ENCODE peak calls at places on chromosomes 5 and 9, in six cellular contexts. P, C, H, I, B and G are unnamed samples.

GRCh38 chr5:56763711-56764466 is 51.5 kb upstream of the MAP3K1 start:
- DNase-seq in B (peak), P (no peak), H (no peak), C (no peak), I (no peak), G (peak)

GRCh38 chr5:61575103-61575502 is 243.0 kb downstream of the ZSWIM6 start:
- DNase-seq in B (no peak), I (peak), P (no peak), C (no peak), H (peak), G (peak)

GRCh38 chr5:7584749-7585148 is 188.8 kb downstream of the ADCY2 start:
- DNase-seq in B (no peak), H (no peak), C (no peak), P (no peak), I (no peak), G (no peak)

GRCh38 chr5:39073759-39074008 is 515 bp downstream of the RICTOR start:
- DNase-seq in B (no peak), H (no peak), C (no peak), I (no peak), P (no peak), G (no peak)

GRCh38 chr9:80787636-80788035 is 901.7 kb downstream of the TLE1 start:
- DNase-seq in P (no peak), I (no peak), H (no peak), C (no peak), B (no peak), G (no peak)

GRCh38 chr5:115484368-115484767 is 60.2 kb downstream of the FEM1C start:
- DNase-seq in C (no peak), B (no peak), I (no peak), P (no peak), H (no peak), G (no peak)

GRCh38 chr5:171845857-171846785 is 60.5 kb downstream of the SMIM23 start:
- DNase-seq in H (no peak), P (no peak), I (peak), B (no peak), C (no peak), G (no peak)

GRCh38 chr9:109963079-109963478 is 183.1 kb downstream of the PALM2AKAP2 start:
- DNase-seq in C (no peak), I (no peak), H (no peak), P (no peak), B (no peak), G (no peak)

GRCh38 chr9:76618762-76619161 is 145.5 kb upstream of the PCA3 start:
- DNase-seq in I (no peak), C (no peak), B (no peak), P (no peak), H (no peak), G (no peak)

GRCh38 chr5:102802704-102803458 is 47.8 kb downstream of the PAM start:
- DNase-seq in H (no peak), P (no peak), C (no peak), B (no peak), I (no peak), G (no peak)

GRCh38 chr5:14029185-14029584 is 84.7 kb upstream of the DNAH5 start:
- DNase-seq in I (no peak), C (no peak), H (no peak), B (no peak), P (no peak), G (no peak)

GRCh38 chr9:22211588-22212360 is 202.7 kb upstream of the CDKN2B start:
- DNase-seq in H (no peak), B (peak), P (no peak), C (no peak), I (peak), G (no peak)

GRCh38 chr9:137226338-137227056 is 805 bp upstream of the RNF224 start:
- DNase-seq in B (no peak), C (no peak), H (no peak), I (peak), P (no peak), G (no peak)

GRCh38 chr5:855771-856530 is 5.2 kb upstream of the ZDHHC11 start:
- DNase-seq in C (no peak), B (no peak), H (no peak), I (peak), P (no peak), G (no peak)

GRCh38 chr9:75889577-75889976 is 896 bp upstream of the PCSK5 start:
- DNase-seq in H (no peak), P (no peak), C (no peak), I (no peak), B (no peak), G (no peak)

DNA sequence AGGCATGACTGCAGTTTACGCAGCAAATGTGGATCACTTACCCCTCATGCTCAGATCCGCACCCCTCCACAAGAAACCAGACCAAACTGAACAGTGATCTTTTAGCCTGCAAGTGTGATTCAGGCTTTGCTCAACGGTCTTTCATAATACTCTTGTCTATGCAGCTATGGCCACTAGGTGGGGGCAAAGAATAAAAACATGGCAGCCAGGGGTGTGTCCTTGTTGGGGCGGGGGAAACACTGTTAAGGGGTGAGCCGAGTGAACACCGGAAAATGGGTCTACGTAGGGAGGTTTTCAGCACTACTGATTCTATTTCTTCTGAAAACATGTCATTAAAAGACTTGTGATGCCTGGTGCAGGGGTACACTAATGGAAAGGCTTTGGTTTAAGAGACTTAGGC is 49.8 kb upstream of the GPR151 start:
- DNase-seq in P (peak), I (peak), B (peak), C (no peak), H (peak), G (peak)
- H3K4me3 ChIP-seq in P (no peak), I (no peak), B (no peak), C (no peak), H (no peak), G (no peak)

GRCh38 chr9:6764570-6765334 is 7.0 kb downstream of the KDM4C start:
- DNase-seq in P (no peak), H (no peak), C (no peak), B (no peak), I (no peak), G (no peak)
- H3K27ac ChIP-seq in P (no peak), H (no peak), C (no peak), B (no peak), I (no peak), G (no peak)

DNA sequence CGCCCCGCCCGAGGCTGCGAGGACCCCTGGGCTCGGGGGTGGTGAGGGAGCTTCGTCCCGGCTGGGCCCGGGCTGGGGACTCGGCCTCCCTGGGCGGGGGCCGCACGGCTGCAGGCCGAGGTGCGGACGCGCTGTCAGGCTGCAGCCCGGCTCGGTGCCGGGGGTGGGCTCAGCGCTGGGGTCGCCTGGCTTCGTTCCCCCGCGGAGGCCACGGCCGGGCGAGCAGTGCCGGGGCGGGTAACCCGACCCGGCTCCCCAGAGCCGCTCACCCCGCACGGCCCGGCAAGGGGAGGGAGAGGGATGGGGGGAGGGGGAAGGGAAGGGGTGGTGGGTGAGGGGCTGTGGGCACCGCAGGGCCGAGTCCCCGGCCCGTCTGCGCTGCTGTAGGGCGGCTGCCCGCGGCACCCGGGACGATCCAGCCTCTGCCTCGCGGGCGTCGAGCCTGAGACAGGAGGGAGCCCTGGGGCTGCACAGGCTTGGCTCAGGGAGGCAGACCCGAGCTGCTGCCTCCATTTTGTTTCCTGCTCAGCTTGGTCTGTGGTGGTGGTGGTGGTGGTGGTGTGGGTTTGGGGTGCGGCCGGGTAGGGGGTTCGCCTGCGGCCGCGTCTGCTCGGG is 962 bp upstream of the NSD1 start:
- DNase-seq in H (no peak), P (peak), B (no peak), I (no peak), C (no peak), G (peak)
- TF ChIP-seq CHD2 in H (no peak), P (no peak), B (no peak), I (no peak), C (no peak), G (no peak)

DNA sequence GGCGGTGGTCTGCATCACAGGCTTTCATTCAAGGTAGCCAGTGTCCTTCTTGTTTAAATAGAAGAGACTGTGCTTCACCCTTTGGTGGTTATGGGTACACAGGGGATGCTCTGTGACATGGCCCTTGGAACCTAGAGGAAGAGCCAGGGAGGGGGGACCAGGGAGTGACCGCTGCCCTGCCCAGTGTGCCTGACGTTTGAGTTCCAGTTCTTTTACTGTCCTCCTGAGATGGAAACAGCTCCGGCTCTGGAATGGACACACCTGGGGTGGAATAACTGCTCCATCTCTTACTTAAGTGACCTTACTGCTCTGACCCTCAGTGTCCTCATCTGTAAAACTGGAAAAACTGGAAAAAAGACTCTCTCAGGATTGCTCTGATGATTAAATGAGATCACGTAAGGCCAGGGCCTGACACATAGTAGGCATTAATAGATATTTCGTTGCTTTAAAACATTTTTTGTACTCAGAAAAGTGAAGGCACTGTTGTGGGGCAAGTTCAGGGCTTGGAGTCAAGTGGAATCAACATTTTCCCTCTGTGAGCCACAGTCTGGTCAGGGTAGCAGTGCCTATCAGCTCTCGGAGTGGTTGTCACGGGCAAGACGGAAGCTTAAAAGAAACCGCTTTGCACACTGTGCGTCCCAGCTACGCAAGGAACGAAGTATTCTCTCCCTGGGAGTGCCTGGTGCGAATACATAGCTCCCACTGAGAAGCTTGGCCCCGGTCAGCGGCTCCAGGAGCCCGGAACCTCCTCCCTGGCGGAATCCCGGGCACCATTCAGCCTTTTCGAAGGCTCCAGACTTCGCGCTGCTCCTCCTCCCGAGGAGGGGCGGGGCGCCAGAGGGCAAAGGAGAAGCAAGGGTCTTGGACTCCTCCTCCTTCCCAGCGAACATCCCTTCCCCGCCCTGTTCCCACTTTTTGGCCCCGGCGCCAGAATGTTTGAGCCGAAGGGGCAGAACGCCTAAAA is 5.8 kb downstream of the POU4F3 start:
- DNase-seq in B (no peak), H (peak), I (no peak), P (peak), C (no peak), G (peak)
- H3K4me3 ChIP-seq in B (no peak), H (no peak), I (no peak), P (peak), C (no peak), G (peak)

GRCh38 chr5:73682176-73682575 is 56.2 kb downstream of the ARHGEF28 start:
- DNase-seq in I (no peak), C (no peak), H (no peak), P (no peak), B (no peak), G (no peak)
- H3K27ac ChIP-seq in I (peak), C (no peak), H (no peak), P (no peak), B (no peak), G (no peak)

GRCh38 chr5:161302557-161302956 is 244.0 kb downstream of the GABRB2 start:
- DNase-seq in C (no peak), P (no peak), B (no peak), I (no peak), H (no peak), G (no peak)

GRCh38 chr5:161295721-161296120 is 250.8 kb downstream of the GABRB2 start:
- DNase-seq in H (no peak), C (no peak), P (no peak), I (no peak), B (no peak), G (no peak)

GRCh38 chr5:161301586-161301985 is 244.9 kb downstream of the GABRB2 start:
- DNase-seq in H (no peak), C (no peak), I (no peak), B (no peak), P (no peak), G (no peak)

DNA sequence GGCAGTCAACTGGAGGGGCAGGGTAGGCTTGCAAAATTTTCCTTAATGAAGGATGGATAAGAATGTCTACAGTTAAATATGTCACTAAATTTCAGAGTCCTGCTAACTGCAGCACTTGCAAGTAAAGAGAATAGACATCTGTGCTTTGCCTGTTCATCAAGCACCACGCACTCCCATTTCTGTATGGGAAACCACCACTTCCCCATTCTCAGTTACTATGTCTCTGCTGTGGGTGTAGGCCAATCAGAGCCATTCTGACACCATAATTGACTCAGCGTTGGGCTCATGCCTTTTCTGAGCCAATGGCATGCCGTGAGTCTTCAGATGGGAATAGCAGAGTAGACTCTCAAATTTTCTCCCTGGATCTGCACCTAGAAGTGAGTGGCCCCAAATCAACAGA is 247.5 kb downstream of the GABRB2 start:
- DNase-seq in P (no peak), I (no peak), C (no peak), B (no peak), H (no peak), G (no peak)
- TF ChIP-seq CHD2 in P (no peak), I (no peak), C (no peak), B (no peak), H (no peak), G (no peak)

GRCh38 chr9:133735894-133736293 is 2.3 kb downstream of the SARDH start:
- DNase-seq in I (no peak), B (no peak), H (no peak), C (no peak), P (no peak), G (no peak)

GRCh38 chr9:133737774-133738038 is 446 bp downstream of the SARDH start:
- DNase-seq in B (no peak), I (no peak), P (no peak), C (no peak), H (no peak), G (no peak)

GRCh38 chr9:133738806-133739150 is 626 bp upstream of the SARDH start:
- DNase-seq in C (no peak), P (no peak), I (no peak), B (no peak), H (no peak), G (no peak)

GRCh38 chr9:133738039-133738805 is at the start of gene SARDH:
- DNase-seq in C (no peak), B (peak), H (peak), P (peak), I (no peak), G (peak)

GRCh38 chr9:133737071-133737773 is 930 bp downstream of the SARDH start:
- DNase-seq in C (no peak), B (no peak), H (no peak), P (no peak), I (no peak), G (peak)
- H3K4me3 ChIP-seq in C (no peak), B (peak), H (no peak), P (peak), I (no peak), G (peak)

GRCh38 chr5:59683311-59683710 is 210.2 kb downstream of the PDE4D start:
- DNase-seq in C (no peak), H (no peak), B (no peak), P (no peak), I (no peak), G (no peak)

GRCh38 chr5:59682542-59682941 is 211.0 kb downstream of the PDE4D start:
- DNase-seq in P (no peak), C (no peak), H (no peak), I (no peak), B (no peak), G (no peak)

GRCh38 chr5:59684388-59685003 is 209.0 kb downstream of the PDE4D start:
- DNase-seq in H (no peak), P (no peak), C (no peak), I (no peak), B (no peak), G (no peak)

GRCh38 chr5:59685806-59686205 is 207.7 kb downstream of the PDE4D start:
- DNase-seq in H (no peak), C (no peak), P (no peak), B (no peak), I (no peak), G (no peak)

GRCh38 chr5:59685131-59685530 is 208.4 kb downstream of the PDE4D start:
- DNase-seq in P (no peak), C (no peak), B (no peak), I (no peak), H (no peak), G (no peak)
- H3K27ac ChIP-seq in P (no peak), C (no peak), B (no peak), I (no peak), H (no peak), G (no peak)